ENCODE peak calls at places on chromosomes 1 and 21, in nine cellular contexts. L is testis; P is CD4-positive, alpha-beta memory T cell; X is transverse colon; R is astrocyte; N is hepatocyte; U is ovary; C is K562; Q is aorta. D is an unnamed sample.

GRCh38 chr1:30407030-30407861 is 316.1 kb downstream of the MATN1 start:
- DNase-seq in L (peak; percentile 6), P (no peak), X (no peak), R (peak; percentile 41), N (no peak), U (peak; percentile 7), C (no peak), Q (peak; percentile 54), D (no peak)

GRCh38 chr1:239947789-239948188 is 143.9 kb upstream of the FMN2 start:
- DNase-seq in L (no peak), P (no peak), X (no peak), R (no peak), N (no peak), U (no peak), C (no peak), Q (no peak), D (no peak)

GRCh38 chr21:38178653-38179503 is 77.9 kb upstream of the KCNJ15 start:
- DNase-seq in L (no peak), P (no peak), X (no peak), R (no peak), N (no peak), U (no peak), C (no peak), Q (no peak), D (no peak)

GRCh38 chr1:33517596-33518250 is 45.3 kb downstream of the ZSCAN20 start:
- DNase-seq in L (peak; percentile 65), P (no peak), X (no peak), R (no peak), N (no peak), U (no peak), C (no peak), Q (no peak), D (peak; percentile 11)

GRCh38 chr1:35660581-35661473 is 19.5 kb upstream of the PSMB2 start:
- DNase-seq in L (no peak), P (no peak), X (no peak), R (peak; percentile 57), N (peak; percentile 73), U (no peak), C (no peak), Q (no peak), D (peak; percentile 12)

GRCh38 chr21:30072496-30072895 is 94.1 kb downstream of the CLDN17 start:
- DNase-seq in L (peak; percentile 53), P (no peak), X (peak; percentile 46), R (no peak), N (peak; percentile 58), U (no peak), C (no peak), Q (peak; percentile 25), D (peak; percentile 74)

GRCh38 chr1:52676249-52676903 is 21.8 kb downstream of the COA7 start:
- DNase-seq in L (peak; percentile 69), P (no peak), X (peak; percentile 26), R (no peak), N (no peak), U (no peak), C (no peak), Q (no peak), D (peak; percentile 59)

GRCh38 chr1:201022824-201023516 is 544 bp downstream of the KIF21B start:
- DNase-seq in L (no peak), P (peak; percentile 43), X (peak; percentile 42), R (no peak), N (no peak), U (no peak), C (no peak), Q (peak; percentile 75), D (peak; percentile 37)

GRCh38 chr1:2908561-2908960 is 107.1 kb upstream of the TTC34 start:
- DNase-seq in L (no peak), P (no peak), X (no peak), R (no peak), N (no peak), U (no peak), C (no peak), Q (no peak), D (no peak)

GRCh38 chr1:2907051-2907450 is 105.6 kb upstream of the TTC34 start:
- DNase-seq in L (no peak), P (no peak), X (no peak), R (no peak), N (no peak), U (no peak), C (no peak), Q (no peak), D (no peak)

GRCh38 chr1:2909797-2910196 is 108.3 kb upstream of the TTC34 start:
- DNase-seq in L (no peak), P (no peak), X (no peak), R (no peak), N (no peak), U (no peak), C (no peak), Q (no peak), D (no peak)

GRCh38 chr1:2906620-2907019 is 105.1 kb upstream of the TTC34 start:
- DNase-seq in L (no peak), P (no peak), X (no peak), R (no peak), N (no peak), U (no peak), C (no peak), Q (no peak), D (no peak)

DNA sequence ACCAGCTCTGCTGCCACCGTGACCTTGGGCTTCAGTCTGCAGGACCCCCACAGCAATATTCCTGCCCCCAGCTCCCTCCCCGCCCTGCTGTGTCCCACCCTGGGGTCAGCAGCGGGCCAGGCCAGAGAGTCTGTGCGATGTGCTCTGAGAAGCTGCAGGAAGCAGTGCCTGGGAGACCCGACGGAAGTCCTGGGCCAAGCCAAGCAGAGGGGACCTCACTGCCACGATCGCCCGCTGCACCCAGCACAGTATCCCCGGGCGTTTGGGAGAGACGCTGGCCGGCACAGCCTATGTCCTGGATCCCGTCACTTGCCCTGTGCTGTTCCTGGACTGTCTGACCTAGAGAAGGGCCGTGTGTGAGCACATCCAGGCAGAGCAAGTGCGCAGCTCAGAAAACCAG is 106.6 kb upstream of the TTC34 start:
- DNase-seq in L (no peak), P (no peak), X (no peak), R (no peak), N (no peak), U (no peak), C (no peak), Q (no peak), D (no peak)
- H3K9me3 ChIP-seq in L (no peaks in the 10 kb centered on the region), P (no peaks in the 10 kb centered on the region), X (no peaks in the 10 kb centered on the region), R (no peaks in the 10 kb centered on the region), N (no peaks in the 10 kb centered on the region), U (no peaks in the 10 kb centered on the region), C (no peaks in the 10 kb centered on the region), Q (no peaks in the 10 kb centered on the region), D (no peaks in the 10 kb centered on the region)

DNA sequence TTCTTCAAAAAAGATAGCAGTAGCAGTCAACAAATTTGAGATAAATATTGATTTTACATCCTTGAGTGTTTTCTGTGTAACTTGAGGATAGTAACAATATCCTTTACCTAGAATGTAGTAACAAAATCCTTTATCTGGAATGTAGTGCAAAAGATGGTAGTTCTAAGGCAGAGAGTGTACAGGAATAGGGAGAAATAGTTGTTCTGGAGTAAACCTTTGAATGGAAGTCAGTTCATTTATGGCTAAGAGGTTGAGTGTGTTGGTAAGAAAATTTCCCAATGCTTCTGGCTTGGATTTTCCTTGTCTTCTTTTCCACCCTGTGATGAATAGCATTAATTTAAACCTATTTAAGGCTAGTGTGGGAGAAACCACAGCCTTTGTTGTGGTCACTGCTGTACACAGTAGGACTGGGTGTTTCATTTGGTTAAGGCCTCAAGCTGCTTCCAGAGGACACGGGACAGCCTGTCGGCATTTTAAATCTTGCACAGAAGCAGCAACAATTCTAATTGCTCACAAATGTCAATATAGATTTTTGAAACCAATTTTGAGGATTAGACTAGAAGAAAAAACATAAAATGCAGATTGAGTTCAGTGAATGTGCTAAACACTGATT is 11.3 kb downstream of the NFIA start:
- DNase-seq in L (no peak), P (no peak), X (no peak), R (peak; percentile 78), N (no peak), U (no peak), C (no peak), Q (no peak), D (no peak)
- H3K4me3 ChIP-seq in L (no peak overlapping the region), P (no peak overlapping the region), X (no peak overlapping the region), R (no peak overlapping the region), N (no peak overlapping the region), U (no peak overlapping the region), C (no peak overlapping the region), Q (peak overlapping the region; percentile 36), D (no peak overlapping the region)

GRCh38 chr21:44910229-44911065 is 10.3 kb downstream of the ITGB2 start:
- DNase-seq in L (no peak), P (no peak), X (no peak), R (no peak), N (no peak), U (no peak), C (no peak), Q (no peak), D (no peak)
- H3K4me1 ChIP-seq in L (peaks cover 11% of the 10 kb centered on the region), P (peaks cover 85% of the 10 kb centered on the region), X (peaks cover 46% of the 10 kb centered on the region), R (peaks cover 10% of the 10 kb centered on the region), N (peaks cover 5% of the 10 kb centered on the region), U (peaks cover 5% of the 10 kb centered on the region), C (peaks cover 9% of the 10 kb centered on the region), Q (no peaks in the 10 kb centered on the region), D (peaks cover 10% of the 10 kb centered on the region)

GRCh38 chr21:28066051-28066450 is 926.6 kb downstream of the LTN1 start:
- DNase-seq in L (no peak), P (no peak), X (no peak), R (no peak), N (no peak), U (no peak), C (no peak), Q (no peak), D (no peak)
- H3K9me3 ChIP-seq in L (no peaks in the 10 kb centered on the region), P (no peaks in the 10 kb centered on the region), X (no peaks in the 10 kb centered on the region), R (no peaks in the 10 kb centered on the region), N (no peaks in the 10 kb centered on the region), U (no peaks in the 10 kb centered on the region), C (no peaks in the 10 kb centered on the region), Q (no peaks in the 10 kb centered on the region), D (no peaks in the 10 kb centered on the region)

DNA sequence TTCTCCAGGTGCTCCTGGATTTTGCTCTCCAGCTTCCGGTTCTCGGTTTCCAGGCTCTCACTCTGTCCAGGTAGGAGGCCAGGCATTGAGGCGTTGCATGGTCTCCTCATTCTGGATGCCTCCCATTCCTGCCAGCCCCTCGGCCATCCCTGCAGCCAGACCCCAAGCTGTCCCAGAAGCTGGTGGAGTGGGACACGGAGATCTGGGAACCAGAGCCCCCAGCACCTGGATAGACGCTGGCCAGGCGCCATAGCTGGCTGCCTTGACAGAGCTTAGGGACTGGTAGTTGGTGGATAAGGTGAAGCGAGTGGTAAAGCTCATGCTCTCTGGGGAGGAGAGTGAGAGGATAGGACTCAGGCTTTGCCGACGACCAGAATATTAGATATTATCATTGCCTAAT is 29.6 kb downstream of the RAP1A start:
- DNase-seq in L (no peak), P (no peak), X (no peak), R (no peak), N (no peak), U (no peak), C (no peak), Q (no peak), D (no peak)
- H3K4me3 ChIP-seq in L (no peak overlapping the region), P (no peak overlapping the region), X (no peak overlapping the region), R (no peak overlapping the region), N (no peak overlapping the region), U (no peak overlapping the region), C (no peak overlapping the region), Q (no peak overlapping the region), D (no peak overlapping the region)

D was measured in mucosa of descending colon.